ENCODE peak calls at places on chromosomes 13 and 19, in seven cellular contexts. Y is cardiac muscle cell, B is ascending aorta, N is heart right ventricle, T is AG04450, H is IMR-90, Z is mammary epithelial cell. S is an unnamed sample.

GRCh38 chr13:24168392-24168750 is 7.9 kb downstream of the SPATA13 start:
- DNase-seq in Z (no peak), H (no peak), T (no peak), B (no peak), N (no peak), Y (no peak), S (no peak)

GRCh38 chr13:67792151-67792665 is 562.1 kb upstream of the PCDH9 start:
- DNase-seq in N (no peak), H (no peak), Z (no peak), B (no peak), Y (no peak), T (no peak), S (no peak)

GRCh38 chr13:46160474-46161066 is 21.4 kb downstream of the LCP1 start:
- DNase-seq in Z (peak; percentile 36), T (peak; percentile 11), H (peak; percentile 54), B (no peak), N (peak; percentile 31), Y (peak; percentile 75), S (no peak)

GRCh38 chr13:26051231-26052135 is at the start of gene SHISA2:
- DNase-seq in H (peak; percentile 31), N (no peak), Y (peak; percentile 74), B (no peak), T (no peak), Z (peak; percentile 66), S (no peak)

GRCh38 chr13:109336730-109337129 is 449.7 kb downstream of the IRS2 start:
- DNase-seq in H (peak; percentile 85), Z (peak; percentile 65), B (no peak), Y (peak; percentile 63), T (no peak), N (no peak), S (no peak)

GRCh38 chr13:50191004-50191403 is 175.8 kb downstream of the KCNRG start:
- DNase-seq in T (no peak), B (no peak), N (no peak), Y (no peak), Z (no peak), H (no peak), S (no peak)

GRCh38 chr13:75458696-75459422 is 23.1 kb downstream of the TBC1D4 start:
- DNase-seq in T (no peak), Z (peak; percentile 48), Y (no peak), B (no peak), H (no peak), N (peak; percentile 63), S (no peak)

GRCh38 chr13:110455941-110456340 is 105.6 kb downstream of the RAB20 start:
- DNase-seq in Y (peak; percentile 82), T (peak; percentile 20), N (peak; percentile 74), Z (peak; percentile 67), B (peak; percentile 84), H (peak; percentile 61), S (peak; percentile 67)

GRCh38 chr13:54357284-54357933 is 1328.8 kb downstream of the OLFM4 start:
- DNase-seq in N (no peak), H (no peak), B (no peak), Z (no peak), Y (no peak), T (no peak), S (no peak)

GRCh38 chr19:7526093-7526929 is 3.9 kb downstream of the MCOLN1 start:
- DNase-seq in N (no peak), H (no peak), Y (no peak), B (no peak), T (no peak), Z (no peak), S (no peak)

GRCh38 chr13:21338156-21338555 is 120.9 kb downstream of the ZDHHC20 start:
- DNase-seq in Y (no peak), T (no peak), N (no peak), B (no peak), Z (no peak), H (no peak), S (no peak)

GRCh38 chr19:40247178-40247577 is 20.7 kb upstream of the CCNP start:
- DNase-seq in B (no peak), T (no peak), Z (no peak), H (no peak), N (no peak), Y (no peak), S (no peak)

GRCh38 chr19:18915639-18916038 is 3.5 kb downstream of the COPE start:
- DNase-seq in B (no peak), N (no peak), Y (peak; percentile 40), Z (peak; percentile 32), H (peak; percentile 30), T (no peak), S (no peak)

GRCh38 chr19:53927745-53928144 is 18.7 kb downstream of the CACNG7 start:
- DNase-seq in Z (peak; percentile 29), T (peak; percentile 26), N (peak; percentile 48), Y (peak; percentile 79), B (no peak), H (peak; percentile 64), S (no peak)

GRCh38 chr19:56840452-56841193 is at the start of the genes PEG3 and ZIM2:
- DNase-seq in Y (peak; percentile 44), Z (no peak), N (peak; percentile 64), H (no peak), T (no peak), B (peak; percentile 81), S (peak; percentile 88)

GRCh38 chr13:32988588-32989256 is 27.5 kb upstream of the KL start:
- DNase-seq in H (no peak), N (peak; percentile 6), Y (peak; percentile 8), T (no peak), B (no peak), Z (no peak), S (no peak)

GRCh38 chr19:45125975-45126493 is 33.1 kb downstream of the PPP1R37 start:
- DNase-seq in H (peak; percentile 49), N (peak; percentile 28), Y (peak; percentile 56), T (peak; percentile 8), B (no peak), Z (peak; percentile 39), S (peak; percentile 27)

GRCh38 chr19:46495789-46496099 is at the start of gene PNMA8B:
- DNase-seq in Z (peak; percentile 81), T (no peak), B (no peak), N (peak; percentile 58), H (peak; percentile 27), Y (peak; percentile 71), S (no peak)

GRCh38 chr19:2014731-2015610 is 543 bp downstream of the BTBD2 start:
- DNase-seq in B (no peak), Z (no peak), T (no peak), H (no peak), N (no peak), Y (peak; percentile 25), S (peak; percentile 54)

GRCh38 chr13:98677398-98677797 is 75.1 kb downstream of the SLC15A1 start:
- DNase-seq in Z (peak; percentile 55), T (peak; percentile 15), Y (no peak), N (no peak), H (peak; percentile 69), B (peak; percentile 78), S (no peak)

GRCh38 chr13:40662866-40663265 is 3.6 kb downstream of the FOXO1 start:
- DNase-seq in B (no peak), N (no peak), H (no peak), Z (no peak), T (no peak), Y (no peak), S (no peak)

GRCh38 chr13:40776681-40777165 is 5.7 kb upstream of the MRPS31 start:
- DNase-seq in N (no peak), Y (peak; percentile 45), Z (peak; percentile 26), H (peak; percentile 55), T (no peak), B (no peak), S (no peak)

GRCh38 chr19:5141926-5142724 is 173.2 kb downstream of the KDM4B start:
- DNase-seq in Y (no peak), T (no peak), Z (no peak), H (no peak), N (no peak), B (no peak), S (no peak)

GRCh38 chr13:23087884-23088283 is 92.9 kb upstream of the SGCG start:
- DNase-seq in Y (peak; percentile 33), N (no peak), H (peak; percentile 20), B (no peak), T (no peak), Z (no peak), S (no peak)

GRCh38 chr13:108528303-108528702 is 101.1 kb upstream of the MYO16 start:
- DNase-seq in Y (no peak), N (no peak), H (no peak), T (no peak), B (no peak), Z (no peak), S (no peak)

DNA sequence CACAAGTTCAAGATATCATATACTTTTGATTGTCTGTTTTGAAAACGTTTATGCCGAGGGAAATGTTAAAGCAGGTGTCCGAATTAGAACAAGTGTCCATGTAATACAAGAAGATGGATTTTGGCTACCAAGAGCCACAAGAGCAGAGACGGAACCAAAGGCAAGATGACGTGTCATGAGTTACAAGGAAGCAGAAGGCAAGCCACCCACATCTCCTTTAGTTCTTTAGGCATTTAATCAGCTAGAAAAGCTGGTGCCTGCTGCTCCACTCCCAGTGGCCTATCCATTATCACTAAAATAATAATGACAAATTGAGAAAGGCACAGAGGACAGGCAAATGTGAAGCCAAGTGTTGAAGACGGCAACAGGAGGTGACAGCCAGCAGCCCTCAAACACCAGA is 570.2 kb downstream of the UQCRFS1 start:
- DNase-seq in Y (no peak), N (no peak), T (no peak), H (no peak), B (no peak), Z (no peak), S (no peak)
- H3K27me3 ChIP-seq in Y (no peaks in the 10 kb centered on the region), N (peaks cover 3% of the 10 kb centered on the region), T (no peaks in the 10 kb centered on the region), H (no peaks in the 10 kb centered on the region), B (no peaks in the 10 kb centered on the region), Z (no peaks in the 10 kb centered on the region), S (no peaks in the 10 kb centered on the region)

GRCh38 chr19:21740559-21740958 is 26.8 kb downstream of the ZNF100 start:
- DNase-seq in H (no peak), N (no peak), Y (no peak), Z (no peak), B (no peak), T (no peak), S (no peak)
- H3K9me3 ChIP-seq in H (peaks cover 6% of the 10 kb centered on the region), N (peaks cover 18% of the 10 kb centered on the region), Y (no peaks in the 10 kb centered on the region), Z (peaks cover 7% of the 10 kb centered on the region), B (peaks cover 1% of the 10 kb centered on the region), T (peaks cover 24% of the 10 kb centered on the region), S (no peaks in the 10 kb centered on the region)

GRCh38 chr19:33622505-33622808 is 704 bp downstream of the CHST8 start:
- DNase-seq in H (no peak), B (no peak), N (no peak), T (no peak), Z (peak; percentile 25), Y (peak; percentile 7), S (no peak)
- H3K4me3 ChIP-seq in H (no peak overlapping the region), B (no peak overlapping the region), N (peak overlapping the region; percentile 63), T (no peak overlapping the region), Z (peak overlapping the region; percentile 44), Y (peak overlapping the region; percentile 64), S (peak overlapping the region; percentile 26)

GRCh38 chr19:10680545-10681135 is 20.6 kb upstream of the QTRT1 start:
- DNase-seq in N (no peak), H (no peak), Z (no peak), Y (no peak), B (no peak), T (no peak), S (no peak)
- H3K27me3 ChIP-seq in N (no peaks in the 10 kb centered on the region), H (no peaks in the 10 kb centered on the region), Z (no peaks in the 10 kb centered on the region), Y (no peaks in the 10 kb centered on the region), B (no peaks in the 10 kb centered on the region), T (no peaks in the 10 kb centered on the region), S (no peaks in the 10 kb centered on the region)